ENCODE peak calls at places on chromosomes 7 and 10, in six cellular contexts. One of them, this sample, is unnamed. For H3K9me3 and H3K36me3, the result is how much of the 10 kb centered on the place peaks cover.

GRCh38 chr7:34156336-34156735 is 251.0 kb downstream of the BMPER start:
- DNase-seq in cardiac muscle cell: peak
- DNase-seq in SJSA1: no peak
- DNase-seq in PC-9: no peak
- DNase-seq in HCT116: no peak
- DNase-seq in transverse colon: no peak
- DNase-seq in this sample: no peak

GRCh38 chr7:34163956-34164355 is 258.6 kb downstream of the BMPER start:
- DNase-seq in HCT116: no peak
- DNase-seq in PC-9: no peak
- DNase-seq in transverse colon: no peak
- DNase-seq in SJSA1: no peak
- DNase-seq in cardiac muscle cell: no peak
- DNase-seq in this sample: no peak

GRCh38 chr7:2209146-2209960 is 23.4 kb downstream of the MAD1L1 start:
- DNase-seq in SJSA1: peak
- DNase-seq in HCT116: no peak
- DNase-seq in PC-9: no peak
- DNase-seq in cardiac muscle cell: peak
- DNase-seq in transverse colon: peak
- DNase-seq in this sample: peak

GRCh38 chr10:117342638-117343037 is 32.6 kb downstream of the PDZD8 start:
- DNase-seq in SJSA1: peak
- DNase-seq in cardiac muscle cell: peak
- DNase-seq in transverse colon: no peak
- DNase-seq in PC-9: peak
- DNase-seq in HCT116: no peak
- DNase-seq in this sample: peak

GRCh38 chr10:119263966-119264621 is 56.7 kb downstream of the GRK5 start:
- DNase-seq in transverse colon: no peak
- DNase-seq in PC-9: no peak
- DNase-seq in cardiac muscle cell: peak
- DNase-seq in SJSA1: no peak
- DNase-seq in HCT116: no peak
- DNase-seq in this sample: no peak

GRCh38 chr10:73113543-73113942 is 3.3 kb downstream of the NUDT13 start:
- DNase-seq in PC-9: no peak
- DNase-seq in HCT116: no peak
- DNase-seq in transverse colon: no peak
- DNase-seq in SJSA1: no peak
- DNase-seq in cardiac muscle cell: peak
- DNase-seq in this sample: no peak

GRCh38 chr10:93813507-93814465 is 56.0 kb downstream of the LGI1 start:
- DNase-seq in PC-9: peak
- DNase-seq in HCT116: peak
- DNase-seq in SJSA1: peak
- DNase-seq in transverse colon: peak
- DNase-seq in cardiac muscle cell: peak
- DNase-seq in this sample: peak

GRCh38 chr7:133977409-133978274 is 149.5 kb upstream of the LRGUK start:
- DNase-seq in HCT116: no peak
- DNase-seq in transverse colon: no peak
- DNase-seq in PC-9: no peak
- DNase-seq in cardiac muscle cell: no peak
- DNase-seq in SJSA1: no peak
- DNase-seq in this sample: no peak

GRCh38 chr10:101693701-101694055 is 1.3 kb downstream of the FBXW4 start:
- DNase-seq in PC-9: no peak
- DNase-seq in HCT116: no peak
- DNase-seq in SJSA1: peak
- DNase-seq in cardiac muscle cell: peak
- DNase-seq in transverse colon: peak
- DNase-seq in this sample: peak

GRCh38 chr7:128190051-128190640 is 50.9 kb upstream of the LEP start:
- DNase-seq in SJSA1: peak
- DNase-seq in cardiac muscle cell: no peak
- DNase-seq in PC-9: no peak
- DNase-seq in transverse colon: no peak
- DNase-seq in HCT116: no peak
- DNase-seq in this sample: no peak

GRCh38 chr7:98618786-98619185 is 1.7 kb downstream of the NPTX2 start:
- DNase-seq in cardiac muscle cell: no peak
- DNase-seq in SJSA1: no peak
- DNase-seq in HCT116: no peak
- DNase-seq in transverse colon: no peak
- DNase-seq in PC-9: no peak
- DNase-seq in this sample: peak

GRCh38 chr7:44977956-44978355 is 859 bp downstream of the MYO1G start:
- DNase-seq in SJSA1: no peak
- DNase-seq in HCT116: no peak
- DNase-seq in transverse colon: peak
- DNase-seq in PC-9: no peak
- DNase-seq in cardiac muscle cell: no peak
- DNase-seq in this sample: no peak

GRCh38 chr10:78861456-78862327 is 207.1 kb upstream of the ZMIZ1 start:
- DNase-seq in PC-9: peak
- DNase-seq in transverse colon: no peak
- DNase-seq in HCT116: no peak
- DNase-seq in SJSA1: no peak
- DNase-seq in cardiac muscle cell: peak
- DNase-seq in this sample: peak

GRCh38 chr7:97973206-97973658 is 16.8 kb downstream of the OCM2 start:
- DNase-seq in SJSA1: no peak
- DNase-seq in transverse colon: no peak
- DNase-seq in HCT116: peak
- DNase-seq in cardiac muscle cell: no peak
- DNase-seq in PC-9: no peak
- DNase-seq in this sample: no peak

GRCh38 chr7:151769189-151769821 is 107.6 kb downstream of the PRKAG2 start:
- DNase-seq in PC-9: no peak
- DNase-seq in cardiac muscle cell: no peak
- DNase-seq in HCT116: no peak
- DNase-seq in transverse colon: no peak
- DNase-seq in SJSA1: no peak
- DNase-seq in this sample: peak

GRCh38 chr7:19249281-19249680 is 104.1 kb upstream of the FERD3L start:
- DNase-seq in HCT116: no peak
- DNase-seq in PC-9: no peak
- DNase-seq in transverse colon: no peak
- DNase-seq in SJSA1: no peak
- DNase-seq in cardiac muscle cell: peak
- DNase-seq in this sample: no peak

GRCh38 chr7:106858618-106859532 is 6.2 kb upstream of the PIK3CG start:
- DNase-seq in PC-9: peak
- DNase-seq in HCT116: no peak
- DNase-seq in cardiac muscle cell: peak
- DNase-seq in SJSA1: peak
- DNase-seq in transverse colon: peak
- DNase-seq in this sample: peak

GRCh38 chr7:30485667-30486066 is 7.1 kb upstream of the NOD1 start:
- DNase-seq in HCT116: no peak
- DNase-seq in cardiac muscle cell: peak
- DNase-seq in transverse colon: no peak
- DNase-seq in PC-9: no peak
- DNase-seq in SJSA1: no peak
- DNase-seq in this sample: no peak

GRCh38 chr7:5679047-5679740 is 102.3 kb downstream of the RNF216 start:
- DNase-seq in SJSA1: no peak
- DNase-seq in HCT116: no peak
- DNase-seq in transverse colon: no peak
- DNase-seq in PC-9: no peak
- DNase-seq in cardiac muscle cell: no peak
- DNase-seq in this sample: no peak

GRCh38 chr10:30574423-30574796 is 55.1 kb downstream of the LYZL2 start:
- DNase-seq in cardiac muscle cell: no peak
- DNase-seq in SJSA1: no peak
- DNase-seq in HCT116: no peak
- DNase-seq in PC-9: no peak
- DNase-seq in transverse colon: no peak
- DNase-seq in this sample: no peak

GRCh38 chr10:48671914-48672595 is 12.6 kb upstream of the WDFY4 start:
- DNase-seq in SJSA1: no peak
- DNase-seq in cardiac muscle cell: no peak
- DNase-seq in PC-9: no peak
- DNase-seq in HCT116: no peak
- DNase-seq in transverse colon: peak
- DNase-seq in this sample: no peak

GRCh38 chr10:77259475-77259874 is 378.1 kb downstream of the KCNMA1 start:
- DNase-seq in HCT116: no peak
- DNase-seq in cardiac muscle cell: no peak
- DNase-seq in transverse colon: no peak
- DNase-seq in PC-9: peak
- DNase-seq in SJSA1: no peak
- DNase-seq in this sample: no peak

GRCh38 chr7:157901166-157901565 is 564.4 kb downstream of the DNAJB6 start:
- DNase-seq in cardiac muscle cell: no peak
- DNase-seq in transverse colon: no peak
- DNase-seq in PC-9: no peak
- DNase-seq in SJSA1: no peak
- DNase-seq in HCT116: no peak
- DNase-seq in this sample: no peak

DNA sequence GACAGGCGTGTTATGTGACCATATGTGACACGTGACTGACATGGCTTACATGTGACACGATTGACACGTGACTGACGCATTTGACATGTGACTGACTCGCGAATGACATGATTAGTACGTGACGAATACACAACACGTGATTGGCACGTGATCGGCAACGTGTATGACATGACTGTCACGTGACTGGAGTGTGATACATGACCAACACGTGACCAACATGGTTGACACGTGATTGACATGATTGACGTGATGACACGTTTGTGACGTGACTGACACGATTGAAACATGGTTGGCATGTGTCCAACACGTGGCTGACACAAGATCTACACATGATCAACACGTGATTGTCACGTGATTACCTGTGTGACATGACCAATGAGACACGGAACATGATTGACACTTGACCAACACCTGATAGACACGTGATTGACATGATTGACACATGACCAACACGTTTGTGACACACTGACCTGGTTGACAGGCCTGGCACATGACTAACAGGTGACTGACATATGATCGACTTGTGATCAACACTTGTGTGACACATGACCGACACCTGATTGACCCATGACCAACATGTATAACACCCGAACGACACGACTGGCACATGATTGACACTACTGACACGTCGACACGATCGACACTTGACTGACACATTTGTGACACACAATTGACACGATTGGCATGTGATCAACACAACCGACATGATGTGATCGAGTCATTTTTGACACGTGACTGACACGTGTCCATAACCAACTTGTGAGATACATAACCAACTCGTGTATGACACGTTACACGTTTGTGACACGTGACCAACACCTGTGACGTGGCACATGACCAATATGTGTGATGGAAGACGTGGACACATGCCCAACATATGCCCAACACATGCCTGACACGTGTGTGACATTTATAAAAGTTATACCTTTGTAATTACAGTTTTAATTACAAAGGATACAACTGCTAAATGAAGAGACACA is 21.1 kb downstream of the CRPPA start:
- DNase-seq in HCT116: no peak
- DNase-seq in PC-9: no peak
- DNase-seq in cardiac muscle cell: peak
- DNase-seq in transverse colon: no peak
- DNase-seq in SJSA1: no peak
- DNase-seq in this sample: no peak
- H3K9me3 ChIP-seq in HCT116: under half
- H3K9me3 ChIP-seq in PC-9: half or more
- H3K9me3 ChIP-seq in cardiac muscle cell: under half
- H3K9me3 ChIP-seq in transverse colon: under half
- H3K9me3 ChIP-seq in SJSA1: under half
- H3K9me3 ChIP-seq in this sample: under half

GRCh38 chr7:55070839-55071238 is 52.0 kb downstream of the EGFR start:
- DNase-seq in cardiac muscle cell: no peak
- DNase-seq in HCT116: no peak
- DNase-seq in transverse colon: no peak
- DNase-seq in SJSA1: no peak
- DNase-seq in PC-9: no peak
- DNase-seq in this sample: no peak

GRCh38 chr7:55072251-55072650 is 53.4 kb downstream of the EGFR start:
- DNase-seq in PC-9: no peak
- DNase-seq in SJSA1: no peak
- DNase-seq in transverse colon: no peak
- DNase-seq in cardiac muscle cell: no peak
- DNase-seq in HCT116: no peak
- DNase-seq in this sample: no peak

GRCh38 chr7:55073051-55073511 is 54.3 kb downstream of the EGFR start:
- DNase-seq in PC-9: peak
- DNase-seq in transverse colon: no peak
- DNase-seq in cardiac muscle cell: no peak
- DNase-seq in SJSA1: no peak
- DNase-seq in HCT116: no peak
- DNase-seq in this sample: no peak

GRCh38 chr7:55070271-55070743 is 51.5 kb downstream of the EGFR start:
- DNase-seq in SJSA1: no peak
- DNase-seq in PC-9: no peak
- DNase-seq in HCT116: no peak
- DNase-seq in transverse colon: no peak
- DNase-seq in cardiac muscle cell: no peak
- DNase-seq in this sample: no peak

GRCh38 chr7:55071411-55072188 is 52.8 kb downstream of the EGFR start:
- DNase-seq in SJSA1: no peak
- DNase-seq in cardiac muscle cell: peak
- DNase-seq in transverse colon: no peak
- DNase-seq in HCT116: no peak
- DNase-seq in PC-9: no peak
- DNase-seq in this sample: no peak
- H3K36me3 ChIP-seq in SJSA1: under half
- H3K36me3 ChIP-seq in cardiac muscle cell: under half
- H3K36me3 ChIP-seq in transverse colon: under half
- H3K36me3 ChIP-seq in HCT116: under half
- H3K36me3 ChIP-seq in PC-9: half or more
- H3K36me3 ChIP-seq in this sample: half or more

DNA sequence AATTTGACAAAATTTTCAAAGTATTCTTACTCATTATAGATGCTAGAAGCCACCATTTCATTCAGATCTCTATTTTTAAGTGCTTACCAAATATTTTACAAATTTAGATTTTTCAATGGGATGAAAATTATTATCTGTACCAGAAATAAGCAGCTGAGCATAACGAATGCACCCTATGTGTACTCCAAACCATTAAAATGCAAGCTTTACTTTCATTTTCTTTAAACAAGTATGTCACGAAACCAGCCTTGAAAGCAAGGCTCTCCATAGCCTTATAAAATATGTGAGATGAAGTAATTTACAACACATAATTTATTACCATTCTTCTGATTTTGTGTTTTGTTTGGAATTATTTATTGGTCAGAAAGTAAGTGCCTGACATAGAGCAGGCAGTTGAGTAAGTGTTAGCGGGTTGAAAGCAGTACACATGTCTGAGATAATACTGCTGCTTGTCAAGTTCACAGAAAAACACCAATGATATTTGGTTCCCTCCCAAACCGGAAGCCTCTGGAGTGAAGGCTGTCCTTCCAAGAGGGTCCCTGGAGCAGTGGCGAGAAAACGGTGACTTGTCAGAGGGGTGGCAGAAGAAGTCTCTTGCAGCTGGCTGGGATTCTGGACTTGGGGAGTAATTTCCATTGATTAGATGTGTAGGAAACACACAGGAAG is 322.7 kb upstream of the PFKP start:
- DNase-seq in cardiac muscle cell: no peak
- DNase-seq in transverse colon: no peak
- DNase-seq in HCT116: no peak
- DNase-seq in PC-9: no peak
- DNase-seq in SJSA1: no peak
- DNase-seq in this sample: no peak
- H3K4me3 ChIP-seq in cardiac muscle cell: no peak
- H3K4me3 ChIP-seq in transverse colon: no peak
- H3K4me3 ChIP-seq in HCT116: no peak
- H3K4me3 ChIP-seq in PC-9: no peak
- H3K4me3 ChIP-seq in SJSA1: no peak
- H3K4me3 ChIP-seq in this sample: peak

GRCh38 chr10:130382031-130382430 is 245.8 kb downstream of the GLRX3 start:
- DNase-seq in HCT116: no peak
- DNase-seq in SJSA1: no peak
- DNase-seq in cardiac muscle cell: no peak
- DNase-seq in PC-9: no peak
- DNase-seq in transverse colon: no peak
- DNase-seq in this sample: no peak
- H3K9me3 ChIP-seq in HCT116: under half
- H3K9me3 ChIP-seq in SJSA1: under half
- H3K9me3 ChIP-seq in cardiac muscle cell: under half
- H3K9me3 ChIP-seq in PC-9: under half
- H3K9me3 ChIP-seq in transverse colon: under half
- H3K9me3 ChIP-seq in this sample: under half